ENCODE peak calls at places on chromosome X, in four cellular contexts. O is MM.1S, V is RWPE1, K is ascending aorta. A is an unnamed sample.

GRCh38 chrX:148958896-148959295 is 458.5 kb downstream of the AFF2 start:
- DNase-seq in K (no peak), O (no peak), V (no peak), A (no peak)

GRCh38 chrX:24169211-24169610 is 19.7 kb downstream of the ZFX start:
- DNase-seq in K (no peak), O (no peak), V (no peak), A (peak)

GRCh38 chrX:119698835-119699234 is 5.9 kb upstream of the SEPTIN6 start:
- DNase-seq in V (peak), O (peak), K (no peak), A (peak)

GRCh38 chrX:18354369-18355329 is at the start of gene SCML2:
- DNase-seq in K (no peak), O (peak), V (no peak), A (peak)

GRCh38 chrX:150869450-150869849 is 29.0 kb downstream of the CD99L2 start:
- DNase-seq in K (no peak), O (no peak), V (no peak), A (no peak)

GRCh38 chrX:41781500-41781899 is 57.5 kb downstream of the GPR82 start:
- DNase-seq in V (peak), O (peak), K (no peak), A (peak)

GRCh38 chrX:131778269-131779218 is 234.7 kb downstream of the OR13H1 start:
- DNase-seq in V (no peak), O (peak), K (peak), A (no peak)

GRCh38 chrX:12975670-12975965 is 708 bp downstream of the TMSB4X start:
- DNase-seq in O (no peak), V (no peak), K (no peak), A (no peak)

GRCh38 chrX:52426810-52427209 is 58.0 kb downstream of the XAGE2 start:
- DNase-seq in O (no peak), K (no peak), V (no peak), A (no peak)

GRCh38 chrX:25968920-25969319 is 169.2 kb upstream of the MAGEB18 start:
- DNase-seq in K (no peak), V (no peak), O (peak), A (peak)

GRCh38 chrX:148070504-148070877 is 89.4 kb downstream of the FMR1NB start:
- DNase-seq in V (no peak), K (no peak), O (no peak), A (peak)

GRCh38 chrX:43882294-43882681 is at the start of gene MAOB:
- DNase-seq in K (peak), V (peak), O (no peak), A (peak)

GRCh38 chrX:148568763-148569162 is 68.3 kb downstream of the AFF2 start:
- DNase-seq in V (no peak), O (no peak), K (no peak), A (no peak)

GRCh38 chrX:111736571-111736970 is 55.6 kb downstream of the ALG13 start:
- DNase-seq in O (no peak), V (no peak), K (no peak), A (no peak)

GRCh38 chrX:110087485-110088356 is 84.8 kb downstream of the TMEM164 start:
- DNase-seq in K (no peak), V (peak), O (no peak), A (peak)

GRCh38 chrX:153902388-153902787 is 2.1 kb upstream of the AVPR2 start:
- DNase-seq in K (no peak), V (no peak), O (no peak), A (peak)

GRCh38 chrX:68534696-68535095 is 35.8 kb downstream of the YIPF6 start:
- DNase-seq in O (no peak), V (no peak), K (no peak), A (no peak)

GRCh38 chrX:48938721-48939416 is 18.5 kb downstream of the OTUD5 start:
- DNase-seq in K (no peak), O (peak), V (no peak), A (no peak)

GRCh38 chrX:97290199-97290598 is 406.5 kb downstream of the RPA4 start:
- DNase-seq in O (no peak), K (no peak), V (no peak), A (no peak)

GRCh38 chrX:101958139-101958538 is 26.3 kb upstream of the ZMAT1 start:
- DNase-seq in V (no peak), O (no peak), K (no peak), A (no peak)

GRCh38 chrX:123476636-123477219 is 256.1 kb downstream of the THOC2 start:
- DNase-seq in K (no peak), V (no peak), O (no peak), A (no peak)

GRCh38 chrX:24148535-24149345 is 789 bp upstream of the ZFX start:
- DNase-seq in K (peak), V (no peak), O (no peak), A (peak)

GRCh38 chrX:139766545-139766983 is 58.6 kb upstream of the MCF2 start:
- DNase-seq in K (no peak), O (no peak), V (no peak), A (peak)

GRCh38 chrX:65690057-65690855 is 22.8 kb downstream of the MSN start:
- DNase-seq in K (peak), V (no peak), O (no peak), A (peak)

GRCh38 chrX:45775462-45775861 is 574.8 kb upstream of the DIPK2B start:
- DNase-seq in K (no peak), O (no peak), V (peak), A (no peak)

GRCh38 chrX:108437354-108437753 is 868 bp downstream of the COL4A6 start:
- DNase-seq in V (no peak), K (no peak), O (no peak), A (no peak)

GRCh38 chrX:118655561-118656246 is 71.7 kb upstream of the IL13RA1 start:
- DNase-seq in O (no peak), K (no peak), V (no peak), A (no peak)

GRCh38 chrX:130171446-130172126 is at the start of gene RAB33A:
- DNase-seq in V (no peak), O (no peak), K (no peak), A (peak)

GRCh38 chrX:154714925-154715324 is 36.0 kb downstream of the GAB3 start:
- DNase-seq in V (peak), K (no peak), O (peak), A (peak)

GRCh38 chrX:71440401-71440800 is 74.2 kb downstream of the TAF1 start:
- DNase-seq in V (no peak), O (no peak), K (no peak), A (peak)

GRCh38 chrX:133645977-133646750 is 230.9 kb upstream of the GPC4 start:
- DNase-seq in V (peak), O (no peak), K (no peak), A (peak)

DNA sequence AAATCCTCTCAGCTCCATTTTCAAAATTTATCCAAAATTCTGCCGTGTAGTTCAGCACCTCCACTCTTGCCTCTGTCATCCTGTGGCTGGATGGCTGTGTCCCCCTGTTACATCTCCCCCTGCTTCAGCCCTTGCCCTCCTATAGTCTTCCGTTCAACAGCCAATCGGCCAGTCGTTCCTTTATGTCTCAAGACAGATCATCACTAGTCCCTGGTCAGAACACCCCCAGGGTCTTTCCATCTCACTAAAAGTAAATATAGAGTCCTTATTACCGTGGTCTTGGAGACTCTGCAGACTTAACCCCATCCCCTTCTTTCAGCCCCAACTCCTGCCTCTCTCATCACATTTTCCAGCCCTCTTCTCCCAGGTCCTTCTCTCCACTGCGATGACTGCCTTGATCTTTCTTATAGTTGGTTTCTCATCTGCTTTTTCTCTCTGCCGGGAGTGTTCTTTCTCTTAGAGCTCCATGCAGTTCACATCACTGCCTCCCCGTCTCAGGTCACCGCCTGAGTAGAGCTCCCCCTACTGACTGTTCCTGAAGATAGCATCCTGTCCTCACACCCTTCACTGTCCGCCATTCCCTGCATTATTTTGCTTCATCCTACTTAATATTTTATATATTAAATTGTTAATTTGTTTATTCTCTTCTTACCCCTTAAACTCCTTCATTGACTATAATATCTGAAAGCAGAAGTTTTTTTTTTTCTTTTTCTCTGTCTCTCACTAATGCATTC is 736.9 kb upstream of the MAGEB2 start:
- DNase-seq in V (peak), K (no peak), O (peak), A (peak)
- TF ChIP-seq CTCF in V (peak), K (peak), O (peak), A (peak)

DNA sequence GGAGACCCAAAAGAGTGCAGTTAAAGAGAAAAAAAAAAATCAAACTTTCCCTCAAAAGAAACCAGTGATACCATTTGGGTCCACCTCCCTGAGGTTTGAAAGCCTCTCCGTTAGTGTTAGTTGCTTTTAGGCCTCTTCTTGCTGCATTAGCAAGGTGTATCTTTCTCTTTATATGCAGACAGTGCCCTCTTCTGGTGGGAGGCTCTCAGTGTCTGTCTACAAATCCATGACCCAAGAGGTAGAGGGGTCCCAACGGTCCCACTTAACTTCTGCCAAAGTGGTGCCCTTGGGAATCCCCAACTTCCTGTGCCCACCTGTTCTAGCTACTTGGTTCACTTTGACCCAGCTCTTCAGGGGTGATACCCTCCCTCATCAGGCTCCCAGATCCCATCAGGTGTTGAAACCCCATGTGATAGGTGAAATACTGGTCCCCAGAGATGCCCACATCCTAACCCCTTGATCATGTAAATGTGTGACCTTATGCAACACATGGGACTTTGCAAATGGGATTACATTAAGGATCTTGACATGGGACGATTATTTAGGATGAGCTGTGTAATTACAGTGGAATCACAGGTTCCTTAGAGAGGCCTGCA is 63.7 kb upstream of the CD99 start:
- DNase-seq in O (peak), V (peak), K (no peak), A (peak)
- TF ChIP-seq CTCF in O (peak), V (peak), K (peak), A (peak)

GRCh38 chrX:773292-774025 is 142.9 kb downstream of the SHOX start:
- DNase-seq in V (no peak), K (peak), O (no peak), A (no peak)

GRCh38 chrX:781216-782211 is 150.9 kb downstream of the SHOX start:
- DNase-seq in K (peak), V (no peak), O (no peak), A (no peak)

GRCh38 chrX:776061-776460 is 145.5 kb downstream of the SHOX start:
- DNase-seq in V (no peak), K (no peak), O (no peak), A (no peak)

GRCh38 chrX:774536-774935 is 143.9 kb downstream of the SHOX start:
- DNase-seq in K (peak), O (no peak), V (no peak), A (no peak)

GRCh38 chrX:776529-777230 is 146.1 kb downstream of the SHOX start:
- DNase-seq in O (no peak), K (no peak), V (peak), A (no peak)
- TF ChIP-seq CTCF in O (no peak), K (no peak), V (no peak), A (no peak)

GRCh38 chrX:27186671-27187070 is 276.5 kb downstream of the PPP4R3C start:
- DNase-seq in K (no peak), O (peak), V (no peak), A (peak)
- TF ChIP-seq CTCF in K (peak), O (peak), V (peak), A (peak)

DNA sequence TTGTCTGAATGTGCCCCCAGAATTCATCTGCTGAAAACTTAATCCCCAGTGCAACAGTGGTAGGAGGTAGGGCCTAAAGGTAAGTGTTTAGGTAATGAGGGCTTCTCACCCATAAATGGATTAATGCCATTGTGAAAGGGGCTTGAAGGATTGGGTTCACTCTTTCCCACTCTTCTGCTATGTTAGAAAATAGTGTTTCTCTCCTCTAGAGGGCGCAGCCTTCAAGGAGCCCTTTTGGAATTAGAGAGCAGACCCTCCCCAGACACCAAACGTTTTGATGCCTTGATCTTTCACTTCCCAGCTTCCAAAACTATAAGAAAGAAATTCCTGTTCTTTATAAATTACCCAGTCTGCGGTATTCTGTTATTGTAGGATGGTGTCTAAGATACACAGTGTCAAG is 706.4 kb downstream of the SMARCA1 start:
- DNase-seq in V (no peak), K (no peak), O (peak), A (peak)
- TF ChIP-seq CTCF in V (no peak), K (peak), O (peak), A (peak)

DNA sequence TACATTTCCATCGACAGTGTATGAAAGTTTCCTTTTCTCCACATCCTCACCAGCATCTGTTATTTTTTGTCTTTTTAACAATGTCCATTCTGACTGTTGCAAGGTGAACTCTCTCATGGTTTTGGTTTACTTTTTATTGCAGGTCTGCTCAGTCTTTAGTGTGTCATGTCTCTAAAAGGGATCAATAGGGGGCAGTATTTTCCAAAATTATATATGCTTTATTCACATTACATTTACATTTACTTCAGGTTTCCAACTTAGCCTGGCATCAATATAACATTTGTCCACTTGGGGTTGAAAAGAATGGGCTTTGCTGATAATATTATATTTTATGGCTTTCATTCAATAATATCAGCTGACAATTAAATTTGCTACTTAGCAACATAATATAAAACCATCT is 265.0 kb upstream of the SLITRK2 start:
- DNase-seq in K (no peak), O (no peak), V (no peak), A (peak)
- TF ChIP-seq CTCF in K (no peak), O (no peak), V (no peak), A (no peak)